ENCODE peak calls at places on chromosomes 3 and 15, in four cellular contexts. J is A549, F is AG04450, B is colonic mucosa. Q is an unnamed sample.
A peak's percentile ranks its signal among the peaks of the same experiment; 100 is the strongest.

GRCh38 chr3:113606539-113607218 is 74.3 kb downstream of the SIDT1 start:
- DNase-seq in J (no peak), B (no peak), F (no peak), Q (peak; percentile 26)

GRCh38 chr3:60708191-60708975 is 542.9 kb downstream of the FHIT start:
- DNase-seq in B (no peak), F (peak; percentile 63), J (no peak), Q (no peak)

GRCh38 chr3:186268616-186269448 is 93.2 kb downstream of the DGKG start:
- DNase-seq in B (no peak), F (no peak), J (no peak), Q (no peak)

GRCh38 chr15:101570238-101570637 is 80.7 kb upstream of the PCSK6 start:
- DNase-seq in J (peak; percentile 74), F (no peak), B (no peak), Q (no peak)

GRCh38 chr3:50806806-50807205 is 132.1 kb downstream of the DOCK3 start:
- DNase-seq in B (no peak), F (no peak), J (no peak), Q (no peak)

GRCh38 chr3:195178124-195178910 is 92.6 kb downstream of the XXYLT1 start:
- DNase-seq in B (no peak), J (no peak), F (no peak), Q (no peak)

GRCh38 chr3:195001961-195002861 is 268.7 kb downstream of the XXYLT1 start:
- DNase-seq in B (peak; percentile 66), J (peak; percentile 25), F (no peak), Q (no peak)

GRCh38 chr3:110697961-110698360 is 373.7 kb upstream of the NECTIN3 start:
- DNase-seq in J (no peak), F (no peak), B (no peak), Q (no peak)

GRCh38 chr3:189488241-189488767 is 142.9 kb upstream of the TP63 start:
- DNase-seq in B (no peak), F (no peak), J (no peak), Q (no peak)

GRCh38 chr3:113304102-113304501 is 92.7 kb downstream of the BOC start:
- DNase-seq in B (no peak), J (no peak), F (no peak), Q (no peak)

GRCh38 chr3:190773948-190774347 is 88.5 kb downstream of the GMNC start:
- DNase-seq in F (no peak), J (no peak), B (no peak), Q (no peak)

DNA sequence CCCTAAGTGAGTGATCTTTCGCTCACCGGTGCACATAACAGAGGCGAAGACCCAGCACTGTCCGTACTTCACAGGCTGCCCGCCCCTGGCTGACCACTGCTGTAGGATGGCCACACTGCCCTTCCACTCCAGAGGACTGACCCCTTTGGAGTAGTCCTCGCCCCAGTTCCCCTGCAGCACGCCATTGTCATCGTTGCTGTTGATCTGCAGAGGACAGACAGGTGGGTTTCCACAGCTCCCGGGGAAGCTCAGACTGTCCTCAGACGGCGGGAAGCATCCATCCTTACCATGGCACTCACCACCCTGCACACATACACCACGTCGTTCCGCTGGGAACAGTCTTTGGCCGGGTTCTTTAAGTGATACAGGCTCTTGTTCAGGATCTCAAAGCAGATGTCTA is 20.5 kb upstream of the TGM5 start:
- DNase-seq in J (no peak), B (no peak), F (no peak), Q (no peak)
- TF ChIP-seq CTCF in J (no peak), B (no peak), F (no peak), Q (no peak)

GRCh38 chr15:64841258-64842098 is at the start of gene PLEKHO2:
- DNase-seq in F (peak; percentile 87), J (peak; percentile 99), B (peak; percentile 94), Q (peak; percentile 78)
- TF ChIP-seq CTCF in F (no peak), J (no peak), B (no peak), Q (no peak)

GRCh38 chr15:83203543-83203942 is 4.1 kb downstream of the HDGFL3 start:
- DNase-seq in J (no peak), B (no peak), F (no peak), Q (no peak)

GRCh38 chr15:83198476-83198875 is 9.1 kb downstream of the HDGFL3 start:
- DNase-seq in B (no peak), J (no peak), F (no peak), Q (no peak)

GRCh38 chr15:83200162-83200561 is 7.5 kb downstream of the HDGFL3 start:
- DNase-seq in B (no peak), J (no peak), F (no peak), Q (no peak)

GRCh38 chr15:83200589-83200988 is 7.0 kb downstream of the HDGFL3 start:
- DNase-seq in F (no peak), J (no peak), B (no peak), Q (no peak)

GRCh38 chr15:83199288-83199687 is 8.3 kb downstream of the HDGFL3 start:
- DNase-seq in B (no peak), F (no peak), J (no peak), Q (no peak)
- TF ChIP-seq CTCF in B (no peak), F (no peak), J (no peak), Q (no peak)

GRCh38 chr3:105813710-105814109 is 55.1 kb downstream of the CBLB start:
- DNase-seq in B (no peak), F (no peak), J (no peak), Q (no peak)

GRCh38 chr3:105812194-105812586 is 56.6 kb downstream of the CBLB start:
- DNase-seq in F (no peak), B (no peak), J (peak; percentile 11), Q (no peak)

GRCh38 chr3:105809204-105809893 is 59.5 kb downstream of the CBLB start:
- DNase-seq in F (no peak), B (no peak), J (no peak), Q (no peak)

GRCh38 chr3:105807701-105808100 is 61.1 kb downstream of the CBLB start:
- DNase-seq in B (no peak), J (no peak), F (no peak), Q (no peak)

DNA sequence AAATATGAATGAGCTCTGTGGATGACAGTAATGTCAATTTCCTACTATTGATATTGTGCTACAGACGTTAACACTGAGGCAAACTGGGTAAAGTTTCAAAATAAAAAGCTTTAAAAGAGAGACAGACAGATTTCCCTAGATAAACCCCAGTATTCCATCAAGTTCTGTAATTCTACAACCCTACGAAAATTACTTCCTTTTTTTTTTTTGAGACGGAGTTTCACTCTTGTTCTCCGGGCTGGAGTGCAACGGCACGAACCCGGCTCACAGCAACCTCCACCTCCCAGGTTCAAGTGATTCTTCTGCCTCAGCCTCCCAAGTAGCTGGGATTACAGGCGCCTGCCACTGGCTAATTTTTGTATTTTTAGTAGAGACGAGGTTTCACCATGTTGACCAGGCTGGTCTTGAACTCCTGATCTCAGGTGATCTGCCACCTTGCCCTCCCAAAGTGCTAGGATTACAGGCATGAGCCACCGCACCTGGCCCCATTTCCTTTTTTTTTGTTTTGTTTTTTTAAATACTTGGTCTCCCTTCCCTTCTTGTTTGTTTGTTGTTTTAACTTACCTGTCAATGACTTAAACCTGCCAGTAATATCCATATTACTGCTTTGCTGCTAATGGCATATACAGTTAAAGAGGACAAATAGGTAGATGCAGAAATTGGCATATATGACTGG is 57.2 kb downstream of the CBLB start:
- DNase-seq in J (no peak), B (no peak), F (no peak), Q (no peak)
- TF ChIP-seq CTCF in J (no peak), B (no peak), F (no peak), Q (no peak)

Q was measured in activated B cell treated with CpG ODN at 0.5 μM for 24 hours.